ENCODE peak calls at places on chromosome 19, in five cellular contexts. J, I, O, F and P are unnamed samples.

GRCh38 chr19:16254851-16255408 is 57.2 kb downstream of the AP1M1 start:
- DNase-seq in J (no peak), I (no peak), O (no peak), F (no peak), P (no peak)

GRCh38 chr19:43564800-43565199 is 10.5 kb downstream of the XRCC1 start:
- DNase-seq in J (no peak), I (peak), O (no peak), F (no peak), P (no peak)

GRCh38 chr19:2154587-2155075 is 3.3 kb upstream of the AP3D1 start:
- DNase-seq in J (peak), I (no peak), O (no peak), F (no peak), P (no peak)

GRCh38 chr19:19657397-19657783 is 6.1 kb downstream of the ATP13A1 start:
- DNase-seq in J (no peak), I (peak), O (no peak), F (no peak), P (no peak)

GRCh38 chr19:45782820-45783785 is 813 bp upstream of the DMPK start:
- DNase-seq in J (peak), I (no peak), O (no peak), F (no peak), P (no peak)

GRCh38 chr19:18469245-18470107 is 31.5 kb upstream of the ISYNA1 start:
- DNase-seq in J (no peak), I (no peak), O (peak), F (no peak), P (peak)

GRCh38 chr19:797528-798414 is 519 bp downstream of the PTBP1 start:
- DNase-seq in J (peak), I (no peak), O (peak), F (peak), P (peak)

GRCh38 chr19:55605637-55606470 is at the start of gene ZNF865:
- DNase-seq in J (peak), I (peak), O (peak), F (peak), P (peak)

GRCh38 chr19:33332248-33332647 is 29.9 kb upstream of the CEBPA start:
- DNase-seq in J (no peak), I (no peak), O (no peak), F (no peak), P (no peak)

GRCh38 chr19:47430041-47430802 is 10.9 kb upstream of the MEIS3 start:
- DNase-seq in J (no peak), I (no peak), O (no peak), F (no peak), P (no peak)

GRCh38 chr19:33520844-33521479 is 629 bp downstream of the PEPD start:
- DNase-seq in J (no peak), I (no peak), O (no peak), F (no peak), P (no peak)

GRCh38 chr19:52217576-52217975 is 27.7 kb downstream of the PPP2R1A start:
- DNase-seq in J (no peak), I (no peak), O (no peak), F (no peak), P (no peak)

GRCh38 chr19:33197591-33198000 is 3.5 kb downstream of the LRP3 start:
- DNase-seq in J (no peak), I (no peak), O (no peak), F (no peak), P (no peak)

GRCh38 chr19:17807731-17808316 is 12.9 kb downstream of the B3GNT3 start:
- DNase-seq in J (no peak), I (no peak), O (no peak), F (no peak), P (no peak)

GRCh38 chr19:40692212-40692551 is 1.7 kb upstream of the NUMBL start:
- DNase-seq in J (no peak), I (no peak), O (no peak), F (no peak), P (no peak)

GRCh38 chr19:43527860-43528622 is 1.0 kb upstream of the ETHE1 start:
- DNase-seq in J (no peak), I (no peak), O (no peak), F (no peak), P (no peak)

GRCh38 chr19:40613669-40614594 is 12.8 kb downstream of the LTBP4 start:
- DNase-seq in J (no peak), I (no peak), O (peak), F (peak), P (peak)

GRCh38 chr19:38524994-38525634 is 91.6 kb downstream of the RYR1 start:
- DNase-seq in J (no peak), I (no peak), O (no peak), F (no peak), P (no peak)

GRCh38 chr19:31518626-31519025 is 169.4 kb upstream of the TSHZ3 start:
- DNase-seq in J (no peak), I (no peak), O (no peak), F (no peak), P (no peak)

GRCh38 chr19:28377077-28377476 is 835.9 kb downstream of the UQCRFS1 start:
- DNase-seq in J (no peak), I (no peak), O (no peak), F (no peak), P (no peak)

GRCh38 chr19:13215572-13216380 is 65.6 kb downstream of the IER2 start:
- DNase-seq in J (peak), I (no peak), O (no peak), F (no peak), P (no peak)

GRCh38 chr19:49451430-49452181 is at the start of gene PIH1D1:
- DNase-seq in J (peak), I (peak), O (peak), F (peak), P (peak)

GRCh38 chr19:8115805-8116396 is 33.5 kb downstream of the FBN3 start:
- DNase-seq in J (no peak), I (no peak), O (no peak), F (no peak), P (no peak)

GRCh38 chr19:41774515-41774980 is 19.2 kb downstream of the CEACAM6 start:
- DNase-seq in J (no peak), I (no peak), O (no peak), F (no peak), P (no peak)

GRCh38 chr19:18346091-18346490 is 5.7 kb downstream of the PGPEP1 start:
- DNase-seq in J (no peak), I (no peak), O (no peak), F (peak), P (no peak)

GRCh38 chr19:677601-678380 is 1.6 kb downstream of the FSTL3 start:
- DNase-seq in J (peak), I (no peak), O (no peak), F (no peak), P (no peak)

GRCh38 chr19:18464646-18465045 is 26.7 kb upstream of the ISYNA1 start:
- DNase-seq in J (peak), I (peak), O (no peak), F (peak), P (no peak)

GRCh38 chr19:3068071-3068470 is 5.8 kb upstream of the TLE5 start:
- DNase-seq in J (no peak), I (no peak), O (no peak), F (no peak), P (no peak)